ENCODE peak calls at places on chromosomes 11 and 22, in six cellular contexts. One of them, this sample, is unnamed.

GRCh38 chr11:79013509-79013908 is 427.3 kb downstream of the TENM4 start:
- DNase-seq in NCI-H510A treated with DMSO at 0.1 percent for 48 hours: no peak
- DNase-seq in stimulated activated CD8-positive, alpha-beta memory T cell treated with anti-CD3 and anti-CD28 coated beads, Interleukin-15, amount 100 ng/mL, for 24 hours: no peak
- DNase-seq in retinal pigment epithelial cell: no peak
- DNase-seq in GM18507: no peak
- DNase-seq in psoas muscle: no peak
- DNase-seq in this sample: no peak

GRCh38 chr11:103281301-103281700 is 172.1 kb downstream of the DYNC2H1 start:
- DNase-seq in NCI-H510A treated with DMSO at 0.1 percent for 48 hours: no peak
- DNase-seq in stimulated activated CD8-positive, alpha-beta memory T cell treated with anti-CD3 and anti-CD28 coated beads, Interleukin-15, amount 100 ng/mL, for 24 hours: no peak
- DNase-seq in retinal pigment epithelial cell: no peak
- DNase-seq in GM18507: no peak
- DNase-seq in psoas muscle: no peak
- DNase-seq in this sample: no peak

GRCh38 chr11:117618956-117619355 is 178.1 kb downstream of the DSCAML1 start:
- DNase-seq in NCI-H510A treated with DMSO at 0.1 percent for 48 hours: peak; percentile 75
- DNase-seq in stimulated activated CD8-positive, alpha-beta memory T cell treated with anti-CD3 and anti-CD28 coated beads, Interleukin-15, amount 100 ng/mL, for 24 hours: no peak
- DNase-seq in retinal pigment epithelial cell: no peak
- DNase-seq in GM18507: no peak
- DNase-seq in psoas muscle: no peak
- DNase-seq in this sample: no peak

GRCh38 chr11:47355283-47356128 is 3.0 kb upstream of the MYBPC3 start:
- DNase-seq in NCI-H510A treated with DMSO at 0.1 percent for 48 hours: peak; percentile 80
- DNase-seq in stimulated activated CD8-positive, alpha-beta memory T cell treated with anti-CD3 and anti-CD28 coated beads, Interleukin-15, amount 100 ng/mL, for 24 hours: no peak
- DNase-seq in retinal pigment epithelial cell: peak; percentile 52
- DNase-seq in GM18507: no peak
- DNase-seq in psoas muscle: peak; percentile 98
- DNase-seq in this sample: no peak

GRCh38 chr11:10762185-10762584 is 11.1 kb downstream of the CTR9 start:
- DNase-seq in NCI-H510A treated with DMSO at 0.1 percent for 48 hours: no peak
- DNase-seq in stimulated activated CD8-positive, alpha-beta memory T cell treated with anti-CD3 and anti-CD28 coated beads, Interleukin-15, amount 100 ng/mL, for 24 hours: no peak
- DNase-seq in retinal pigment epithelial cell: no peak
- DNase-seq in GM18507: peak; percentile 26
- DNase-seq in psoas muscle: no peak
- DNase-seq in this sample: peak; percentile 19

GRCh38 chr11:89293966-89294679 is 116.4 kb downstream of the TYR start:
- DNase-seq in NCI-H510A treated with DMSO at 0.1 percent for 48 hours: peak; percentile 31
- DNase-seq in stimulated activated CD8-positive, alpha-beta memory T cell treated with anti-CD3 and anti-CD28 coated beads, Interleukin-15, amount 100 ng/mL, for 24 hours: no peak
- DNase-seq in retinal pigment epithelial cell: no peak
- DNase-seq in GM18507: no peak
- DNase-seq in psoas muscle: peak; percentile 41
- DNase-seq in this sample: no peak

GRCh38 chr11:19816040-19816439 is 103.4 kb downstream of the NAV2 start:
- DNase-seq in NCI-H510A treated with DMSO at 0.1 percent for 48 hours: no peak
- DNase-seq in stimulated activated CD8-positive, alpha-beta memory T cell treated with anti-CD3 and anti-CD28 coated beads, Interleukin-15, amount 100 ng/mL, for 24 hours: no peak
- DNase-seq in retinal pigment epithelial cell: peak; percentile 37
- DNase-seq in GM18507: no peak
- DNase-seq in psoas muscle: no peak
- DNase-seq in this sample: no peak

GRCh38 chr11:15988693-15989231 is 367.6 kb downstream of the SOX6 start:
- DNase-seq in NCI-H510A treated with DMSO at 0.1 percent for 48 hours: no peak
- DNase-seq in stimulated activated CD8-positive, alpha-beta memory T cell treated with anti-CD3 and anti-CD28 coated beads, Interleukin-15, amount 100 ng/mL, for 24 hours: no peak
- DNase-seq in retinal pigment epithelial cell: no peak
- DNase-seq in GM18507: no peak
- DNase-seq in psoas muscle: peak; percentile 49
- DNase-seq in this sample: no peak

GRCh38 chr11:13276454-13276851 is 1.1 kb upstream of the BMAL1 start:
- DNase-seq in NCI-H510A treated with DMSO at 0.1 percent for 48 hours: no peak
- DNase-seq in stimulated activated CD8-positive, alpha-beta memory T cell treated with anti-CD3 and anti-CD28 coated beads, Interleukin-15, amount 100 ng/mL, for 24 hours: no peak
- DNase-seq in retinal pigment epithelial cell: no peak
- DNase-seq in GM18507: no peak
- DNase-seq in psoas muscle: no peak
- DNase-seq in this sample: no peak

GRCh38 chr11:65695459-65696241 is 16.4 kb upstream of the KAT5 start:
- DNase-seq in NCI-H510A treated with DMSO at 0.1 percent for 48 hours: peak; percentile 88
- DNase-seq in stimulated activated CD8-positive, alpha-beta memory T cell treated with anti-CD3 and anti-CD28 coated beads, Interleukin-15, amount 100 ng/mL, for 24 hours: no peak
- DNase-seq in retinal pigment epithelial cell: no peak
- DNase-seq in GM18507: no peak
- DNase-seq in psoas muscle: no peak
- DNase-seq in this sample: no peak

GRCh38 chr22:30234786-30235470 is 11.6 kb downstream of the LIF start:
- DNase-seq in NCI-H510A treated with DMSO at 0.1 percent for 48 hours: no peak
- DNase-seq in stimulated activated CD8-positive, alpha-beta memory T cell treated with anti-CD3 and anti-CD28 coated beads, Interleukin-15, amount 100 ng/mL, for 24 hours: no peak
- DNase-seq in retinal pigment epithelial cell: peak; percentile 99
- DNase-seq in GM18507: no peak
- DNase-seq in psoas muscle: no peak
- DNase-seq in this sample: no peak

GRCh38 chr22:29157759-29158535 is 47.7 kb upstream of the EMID1 start:
- DNase-seq in NCI-H510A treated with DMSO at 0.1 percent for 48 hours: no peak
- DNase-seq in stimulated activated CD8-positive, alpha-beta memory T cell treated with anti-CD3 and anti-CD28 coated beads, Interleukin-15, amount 100 ng/mL, for 24 hours: no peak
- DNase-seq in retinal pigment epithelial cell: no peak
- DNase-seq in GM18507: no peak
- DNase-seq in psoas muscle: no peak
- DNase-seq in this sample: no peak

GRCh38 chr11:75462117-75462653 is 29.2 kb upstream of the KLHL35 start:
- DNase-seq in NCI-H510A treated with DMSO at 0.1 percent for 48 hours: no peak
- DNase-seq in stimulated activated CD8-positive, alpha-beta memory T cell treated with anti-CD3 and anti-CD28 coated beads, Interleukin-15, amount 100 ng/mL, for 24 hours: no peak
- DNase-seq in retinal pigment epithelial cell: no peak
- DNase-seq in GM18507: no peak
- DNase-seq in psoas muscle: no peak
- DNase-seq in this sample: no peak

GRCh38 chr11:59710136-59710847 is 3.4 kb downstream of the OR10V1 start:
- DNase-seq in NCI-H510A treated with DMSO at 0.1 percent for 48 hours: no peak
- DNase-seq in stimulated activated CD8-positive, alpha-beta memory T cell treated with anti-CD3 and anti-CD28 coated beads, Interleukin-15, amount 100 ng/mL, for 24 hours: no peak
- DNase-seq in retinal pigment epithelial cell: peak; percentile 59
- DNase-seq in GM18507: no peak
- DNase-seq in psoas muscle: no peak
- DNase-seq in this sample: no peak

GRCh38 chr11:65891180-65892136 is 985 bp downstream of the CCDC85B start:
- DNase-seq in NCI-H510A treated with DMSO at 0.1 percent for 48 hours: no peak
- DNase-seq in stimulated activated CD8-positive, alpha-beta memory T cell treated with anti-CD3 and anti-CD28 coated beads, Interleukin-15, amount 100 ng/mL, for 24 hours: peak; percentile 26
- DNase-seq in retinal pigment epithelial cell: no peak
- DNase-seq in GM18507: no peak
- DNase-seq in psoas muscle: peak; percentile 74
- DNase-seq in this sample: no peak

GRCh38 chr22:17318817-17319216 is 50.4 kb upstream of the CECR2 start:
- DNase-seq in NCI-H510A treated with DMSO at 0.1 percent for 48 hours: no peak
- DNase-seq in stimulated activated CD8-positive, alpha-beta memory T cell treated with anti-CD3 and anti-CD28 coated beads, Interleukin-15, amount 100 ng/mL, for 24 hours: no peak
- DNase-seq in retinal pigment epithelial cell: no peak
- DNase-seq in GM18507: no peak
- DNase-seq in psoas muscle: no peak
- DNase-seq in this sample: no peak

GRCh38 chr11:69385466-69385820 is 91.5 kb downstream of the MYEOV start:
- DNase-seq in NCI-H510A treated with DMSO at 0.1 percent for 48 hours: no peak
- DNase-seq in stimulated activated CD8-positive, alpha-beta memory T cell treated with anti-CD3 and anti-CD28 coated beads, Interleukin-15, amount 100 ng/mL, for 24 hours: no peak
- DNase-seq in retinal pigment epithelial cell: no peak
- DNase-seq in GM18507: no peak
- DNase-seq in psoas muscle: no peak
- DNase-seq in this sample: no peak

GRCh38 chr11:12743834-12744449 is 69.7 kb downstream of the TEAD1 start:
- DNase-seq in NCI-H510A treated with DMSO at 0.1 percent for 48 hours: peak; percentile 21
- DNase-seq in stimulated activated CD8-positive, alpha-beta memory T cell treated with anti-CD3 and anti-CD28 coated beads, Interleukin-15, amount 100 ng/mL, for 24 hours: no peak
- DNase-seq in retinal pigment epithelial cell: no peak
- DNase-seq in GM18507: no peak
- DNase-seq in psoas muscle: no peak
- DNase-seq in this sample: no peak

GRCh38 chr22:49015993-49016908 is 811.4 kb downstream of the BRD1 start:
- DNase-seq in NCI-H510A treated with DMSO at 0.1 percent for 48 hours: no peak
- DNase-seq in stimulated activated CD8-positive, alpha-beta memory T cell treated with anti-CD3 and anti-CD28 coated beads, Interleukin-15, amount 100 ng/mL, for 24 hours: no peak
- DNase-seq in retinal pigment epithelial cell: no peak
- DNase-seq in GM18507: no peak
- DNase-seq in psoas muscle: peak; percentile 40
- DNase-seq in this sample: no peak

GRCh38 chr11:115464269-115464668 is 39.9 kb downstream of the CADM1 start:
- DNase-seq in NCI-H510A treated with DMSO at 0.1 percent for 48 hours: no peak
- DNase-seq in stimulated activated CD8-positive, alpha-beta memory T cell treated with anti-CD3 and anti-CD28 coated beads, Interleukin-15, amount 100 ng/mL, for 24 hours: no peak
- DNase-seq in retinal pigment epithelial cell: no peak
- DNase-seq in GM18507: no peak
- DNase-seq in psoas muscle: no peak
- DNase-seq in this sample: no peak

GRCh38 chr11:12159351-12160099 is 49.1 kb downstream of the MICAL2 start:
- DNase-seq in NCI-H510A treated with DMSO at 0.1 percent for 48 hours: no peak
- DNase-seq in stimulated activated CD8-positive, alpha-beta memory T cell treated with anti-CD3 and anti-CD28 coated beads, Interleukin-15, amount 100 ng/mL, for 24 hours: no peak
- DNase-seq in retinal pigment epithelial cell: no peak
- DNase-seq in GM18507: no peak
- DNase-seq in psoas muscle: no peak
- DNase-seq in this sample: no peak

GRCh38 chr22:50625568-50626313 is 2.2 kb downstream of the ARSA start:
- DNase-seq in NCI-H510A treated with DMSO at 0.1 percent for 48 hours: no peak
- DNase-seq in stimulated activated CD8-positive, alpha-beta memory T cell treated with anti-CD3 and anti-CD28 coated beads, Interleukin-15, amount 100 ng/mL, for 24 hours: no peak
- DNase-seq in retinal pigment epithelial cell: no peak
- DNase-seq in GM18507: no peak
- DNase-seq in psoas muscle: peak; percentile 66
- DNase-seq in this sample: no peak

GRCh38 chr11:88434333-88434976 is 96.9 kb upstream of the CTSC start:
- DNase-seq in NCI-H510A treated with DMSO at 0.1 percent for 48 hours: no peak
- DNase-seq in stimulated activated CD8-positive, alpha-beta memory T cell treated with anti-CD3 and anti-CD28 coated beads, Interleukin-15, amount 100 ng/mL, for 24 hours: no peak
- DNase-seq in retinal pigment epithelial cell: no peak
- DNase-seq in GM18507: no peak
- DNase-seq in psoas muscle: no peak
- DNase-seq in this sample: no peak

GRCh38 chr11:69492201-69492991 is 10.9 kb downstream of the LINC01488 start:
- DNase-seq in NCI-H510A treated with DMSO at 0.1 percent for 48 hours: no peak
- DNase-seq in stimulated activated CD8-positive, alpha-beta memory T cell treated with anti-CD3 and anti-CD28 coated beads, Interleukin-15, amount 100 ng/mL, for 24 hours: no peak
- DNase-seq in retinal pigment epithelial cell: no peak
- DNase-seq in GM18507: no peak
- DNase-seq in psoas muscle: peak; percentile 39
- DNase-seq in this sample: no peak

GRCh38 chr11:77966338-77966737 is 28.1 kb downstream of the INTS4 start:
- DNase-seq in NCI-H510A treated with DMSO at 0.1 percent for 48 hours: no peak
- DNase-seq in stimulated activated CD8-positive, alpha-beta memory T cell treated with anti-CD3 and anti-CD28 coated beads, Interleukin-15, amount 100 ng/mL, for 24 hours: no peak
- DNase-seq in retinal pigment epithelial cell: no peak
- DNase-seq in GM18507: no peak
- DNase-seq in psoas muscle: no peak
- DNase-seq in this sample: no peak

GRCh38 chr11:15594607-15595006 is 479.9 kb downstream of the INSC start:
- DNase-seq in NCI-H510A treated with DMSO at 0.1 percent for 48 hours: no peak
- DNase-seq in stimulated activated CD8-positive, alpha-beta memory T cell treated with anti-CD3 and anti-CD28 coated beads, Interleukin-15, amount 100 ng/mL, for 24 hours: no peak
- DNase-seq in retinal pigment epithelial cell: no peak
- DNase-seq in GM18507: no peak
- DNase-seq in psoas muscle: no peak
- DNase-seq in this sample: no peak

GRCh38 chr11:100942016-100942415 is 187.6 kb downstream of the PGR start:
- DNase-seq in NCI-H510A treated with DMSO at 0.1 percent for 48 hours: no peak
- DNase-seq in stimulated activated CD8-positive, alpha-beta memory T cell treated with anti-CD3 and anti-CD28 coated beads, Interleukin-15, amount 100 ng/mL, for 24 hours: no peak
- DNase-seq in retinal pigment epithelial cell: no peak
- DNase-seq in GM18507: no peak
- DNase-seq in psoas muscle: no peak
- DNase-seq in this sample: no peak

GRCh38 chr11:74719011-74719410 is 12.2 kb downstream of the CHRDL2 start:
- DNase-seq in NCI-H510A treated with DMSO at 0.1 percent for 48 hours: no peak
- DNase-seq in stimulated activated CD8-positive, alpha-beta memory T cell treated with anti-CD3 and anti-CD28 coated beads, Interleukin-15, amount 100 ng/mL, for 24 hours: no peak
- DNase-seq in retinal pigment epithelial cell: no peak
- DNase-seq in GM18507: no peak
- DNase-seq in psoas muscle: no peak
- DNase-seq in this sample: no peak

GRCh38 chr11:2314525-2315394 is 12.9 kb downstream of the TSPAN32 start:
- DNase-seq in NCI-H510A treated with DMSO at 0.1 percent for 48 hours: no peak
- DNase-seq in stimulated activated CD8-positive, alpha-beta memory T cell treated with anti-CD3 and anti-CD28 coated beads, Interleukin-15, amount 100 ng/mL, for 24 hours: no peak
- DNase-seq in retinal pigment epithelial cell: peak; percentile 23
- DNase-seq in GM18507: no peak
- DNase-seq in psoas muscle: peak; percentile 81
- DNase-seq in this sample: no peak

GRCh38 chr11:26227311-26227710 is 104.6 kb upstream of the ANO3 start:
- DNase-seq in NCI-H510A treated with DMSO at 0.1 percent for 48 hours: peak; percentile 33
- DNase-seq in stimulated activated CD8-positive, alpha-beta memory T cell treated with anti-CD3 and anti-CD28 coated beads, Interleukin-15, amount 100 ng/mL, for 24 hours: no peak
- DNase-seq in retinal pigment epithelial cell: no peak
- DNase-seq in GM18507: peak; percentile 3
- DNase-seq in psoas muscle: no peak
- DNase-seq in this sample: peak; percentile 13

GRCh38 chr11:121614661-121615240 is 162.0 kb upstream of the SORL1-AS1 start:
- DNase-seq in NCI-H510A treated with DMSO at 0.1 percent for 48 hours: no peak
- DNase-seq in stimulated activated CD8-positive, alpha-beta memory T cell treated with anti-CD3 and anti-CD28 coated beads, Interleukin-15, amount 100 ng/mL, for 24 hours: no peak
- DNase-seq in retinal pigment epithelial cell: no peak
- DNase-seq in GM18507: no peak
- DNase-seq in psoas muscle: no peak
- DNase-seq in this sample: no peak

GRCh38 chr11:129795089-129795488 is 20.6 kb upstream of the TMEM45B start:
- DNase-seq in NCI-H510A treated with DMSO at 0.1 percent for 48 hours: no peak
- DNase-seq in stimulated activated CD8-positive, alpha-beta memory T cell treated with anti-CD3 and anti-CD28 coated beads, Interleukin-15, amount 100 ng/mL, for 24 hours: no peak
- DNase-seq in retinal pigment epithelial cell: no peak
- DNase-seq in GM18507: no peak
- DNase-seq in psoas muscle: no peak
- DNase-seq in this sample: no peak

GRCh38 chr11:70437111-70437784 is 38.9 kb downstream of the CTTN start:
- DNase-seq in NCI-H510A treated with DMSO at 0.1 percent for 48 hours: no peak
- DNase-seq in stimulated activated CD8-positive, alpha-beta memory T cell treated with anti-CD3 and anti-CD28 coated beads, Interleukin-15, amount 100 ng/mL, for 24 hours: no peak
- DNase-seq in retinal pigment epithelial cell: no peak
- DNase-seq in GM18507: no peak
- DNase-seq in psoas muscle: peak; percentile 12
- DNase-seq in this sample: peak; percentile 26

GRCh38 chr11:6681949-6682348 is 1.2 kb downstream of the MRPL17 start:
- DNase-seq in NCI-H510A treated with DMSO at 0.1 percent for 48 hours: no peak
- DNase-seq in stimulated activated CD8-positive, alpha-beta memory T cell treated with anti-CD3 and anti-CD28 coated beads, Interleukin-15, amount 100 ng/mL, for 24 hours: no peak
- DNase-seq in retinal pigment epithelial cell: no peak
- DNase-seq in GM18507: no peak
- DNase-seq in psoas muscle: no peak
- DNase-seq in this sample: no peak

GRCh38 chr22:22842085-22842484 is 45.5 kb upstream of the IGLL5 start:
- DNase-seq in NCI-H510A treated with DMSO at 0.1 percent for 48 hours: no peak
- DNase-seq in stimulated activated CD8-positive, alpha-beta memory T cell treated with anti-CD3 and anti-CD28 coated beads, Interleukin-15, amount 100 ng/mL, for 24 hours: no peak
- DNase-seq in retinal pigment epithelial cell: no peak
- DNase-seq in GM18507: no peak
- DNase-seq in psoas muscle: no peak
- DNase-seq in this sample: no peak

GRCh38 chr22:17319541-17319940 is 49.7 kb upstream of the CECR2 start:
- DNase-seq in NCI-H510A treated with DMSO at 0.1 percent for 48 hours: peak; percentile 12
- DNase-seq in stimulated activated CD8-positive, alpha-beta memory T cell treated with anti-CD3 and anti-CD28 coated beads, Interleukin-15, amount 100 ng/mL, for 24 hours: no peak
- DNase-seq in retinal pigment epithelial cell: no peak
- DNase-seq in GM18507: no peak
- DNase-seq in psoas muscle: no peak
- DNase-seq in this sample: no peak

GRCh38 chr11:66563832-66564231 is 4.6 kb downstream of the CTSF start:
- DNase-seq in NCI-H510A treated with DMSO at 0.1 percent for 48 hours: no peak
- DNase-seq in stimulated activated CD8-positive, alpha-beta memory T cell treated with anti-CD3 and anti-CD28 coated beads, Interleukin-15, amount 100 ng/mL, for 24 hours: no peak
- DNase-seq in retinal pigment epithelial cell: no peak
- DNase-seq in GM18507: no peak
- DNase-seq in psoas muscle: no peak
- DNase-seq in this sample: no peak

GRCh38 chr22:41613456-41613855 is 7.4 kb downstream of the DESI1 start:
- DNase-seq in NCI-H510A treated with DMSO at 0.1 percent for 48 hours: no peak
- DNase-seq in stimulated activated CD8-positive, alpha-beta memory T cell treated with anti-CD3 and anti-CD28 coated beads, Interleukin-15, amount 100 ng/mL, for 24 hours: no peak
- DNase-seq in retinal pigment epithelial cell: no peak
- DNase-seq in GM18507: no peak
- DNase-seq in psoas muscle: no peak
- DNase-seq in this sample: no peak

GRCh38 chr11:85725510-85726258 is 39.7 kb upstream of the CCDC89 start:
- DNase-seq in NCI-H510A treated with DMSO at 0.1 percent for 48 hours: no peak
- DNase-seq in stimulated activated CD8-positive, alpha-beta memory T cell treated with anti-CD3 and anti-CD28 coated beads, Interleukin-15, amount 100 ng/mL, for 24 hours: no peak
- DNase-seq in retinal pigment epithelial cell: peak; percentile 77
- DNase-seq in GM18507: no peak
- DNase-seq in psoas muscle: no peak
- DNase-seq in this sample: no peak